ENCODE peak calls at places on chromosome 19, in seven cellular contexts. One of them, this sample, is unnamed.

GRCh38 chr19:16154557-16154956 is 11.1 kb downstream of the HSH2D start:
- DNase-seq in GM12878: no peak
- DNase-seq in CD4-positive, alpha-beta T cell: no peak
- DNase-seq in heart left ventricle: no peak
- DNase-seq in ascending aorta: no peak
- DNase-seq in fibroblast of the aortic adventitia: no peak
- DNase-seq in nephron progenitor cell: no peak
- DNase-seq in this sample: no peak

GRCh38 chr19:4987286-4987685 is 18.4 kb downstream of the KDM4B start:
- DNase-seq in GM12878: no peak
- DNase-seq in CD4-positive, alpha-beta T cell: no peak
- DNase-seq in heart left ventricle: no peak
- DNase-seq in ascending aorta: no peak
- DNase-seq in fibroblast of the aortic adventitia: peak; percentile 25
- DNase-seq in nephron progenitor cell: no peak
- DNase-seq in this sample: no peak

GRCh38 chr19:13181747-13182388 is 31.7 kb downstream of the IER2 start:
- DNase-seq in GM12878: no peak
- DNase-seq in CD4-positive, alpha-beta T cell: no peak
- DNase-seq in heart left ventricle: peak; percentile 85
- DNase-seq in ascending aorta: no peak
- DNase-seq in fibroblast of the aortic adventitia: peak; percentile 55
- DNase-seq in nephron progenitor cell: no peak
- DNase-seq in this sample: peak; percentile 50

GRCh38 chr19:48799358-48800300 is 11.2 kb downstream of the BCAT2 start:
- DNase-seq in GM12878: no peak
- DNase-seq in CD4-positive, alpha-beta T cell: no peak
- DNase-seq in heart left ventricle: no peak
- DNase-seq in ascending aorta: no peak
- DNase-seq in fibroblast of the aortic adventitia: no peak
- DNase-seq in nephron progenitor cell: no peak
- DNase-seq in this sample: no peak

GRCh38 chr19:44891016-44891882 is at the start of gene TOMM40:
- DNase-seq in GM12878: no peak
- DNase-seq in CD4-positive, alpha-beta T cell: peak; percentile 100
- DNase-seq in heart left ventricle: peak; percentile 100
- DNase-seq in ascending aorta: no peak
- DNase-seq in fibroblast of the aortic adventitia: no peak
- DNase-seq in nephron progenitor cell: peak; percentile 100
- DNase-seq in this sample: peak; percentile 100

GRCh38 chr19:46115396-46116109 is 8.9 kb downstream of the IGFL3 start:
- DNase-seq in GM12878: peak; percentile 31
- DNase-seq in CD4-positive, alpha-beta T cell: no peak
- DNase-seq in heart left ventricle: no peak
- DNase-seq in ascending aorta: no peak
- DNase-seq in fibroblast of the aortic adventitia: peak; percentile 61
- DNase-seq in nephron progenitor cell: no peak
- DNase-seq in this sample: peak; percentile 64

GRCh38 chr19:16921766-16922591 is 33.2 kb downstream of the F2RL3 start:
- DNase-seq in GM12878: no peak
- DNase-seq in CD4-positive, alpha-beta T cell: no peak
- DNase-seq in heart left ventricle: no peak
- DNase-seq in ascending aorta: no peak
- DNase-seq in fibroblast of the aortic adventitia: no peak
- DNase-seq in nephron progenitor cell: no peak
- DNase-seq in this sample: no peak

GRCh38 chr19:46616631-46617322 is 8.1 kb downstream of the PTGIR start:
- DNase-seq in GM12878: no peak
- DNase-seq in CD4-positive, alpha-beta T cell: no peak
- DNase-seq in heart left ventricle: peak; percentile 65
- DNase-seq in ascending aorta: no peak
- DNase-seq in fibroblast of the aortic adventitia: peak; percentile 59
- DNase-seq in nephron progenitor cell: peak; percentile 73
- DNase-seq in this sample: peak; percentile 60

GRCh38 chr19:49977846-49978245 is 16.9 kb upstream of the SIGLEC11 start:
- DNase-seq in GM12878: no peak
- DNase-seq in CD4-positive, alpha-beta T cell: no peak
- DNase-seq in heart left ventricle: no peak
- DNase-seq in ascending aorta: no peak
- DNase-seq in fibroblast of the aortic adventitia: no peak
- DNase-seq in nephron progenitor cell: no peak
- DNase-seq in this sample: no peak

GRCh38 chr19:15154002-15154612 is 46.7 kb downstream of the NOTCH3 start:
- DNase-seq in GM12878: no peak
- DNase-seq in CD4-positive, alpha-beta T cell: no peak
- DNase-seq in heart left ventricle: no peak
- DNase-seq in ascending aorta: no peak
- DNase-seq in fibroblast of the aortic adventitia: peak; percentile 59
- DNase-seq in nephron progenitor cell: peak; percentile 46
- DNase-seq in this sample: peak; percentile 33
- TF ChIP-seq CTCF in GM12878: peak; percentile 43
- TF ChIP-seq CTCF in CD4-positive, alpha-beta T cell: peak; percentile 47
- TF ChIP-seq CTCF in heart left ventricle: peak; percentile 44
- TF ChIP-seq CTCF in ascending aorta: peak; percentile 34
- TF ChIP-seq CTCF in fibroblast of the aortic adventitia: peak; percentile 64
- TF ChIP-seq CTCF in nephron progenitor cell: peak; percentile 44
- TF ChIP-seq CTCF in this sample: peak; percentile 75

DNA sequence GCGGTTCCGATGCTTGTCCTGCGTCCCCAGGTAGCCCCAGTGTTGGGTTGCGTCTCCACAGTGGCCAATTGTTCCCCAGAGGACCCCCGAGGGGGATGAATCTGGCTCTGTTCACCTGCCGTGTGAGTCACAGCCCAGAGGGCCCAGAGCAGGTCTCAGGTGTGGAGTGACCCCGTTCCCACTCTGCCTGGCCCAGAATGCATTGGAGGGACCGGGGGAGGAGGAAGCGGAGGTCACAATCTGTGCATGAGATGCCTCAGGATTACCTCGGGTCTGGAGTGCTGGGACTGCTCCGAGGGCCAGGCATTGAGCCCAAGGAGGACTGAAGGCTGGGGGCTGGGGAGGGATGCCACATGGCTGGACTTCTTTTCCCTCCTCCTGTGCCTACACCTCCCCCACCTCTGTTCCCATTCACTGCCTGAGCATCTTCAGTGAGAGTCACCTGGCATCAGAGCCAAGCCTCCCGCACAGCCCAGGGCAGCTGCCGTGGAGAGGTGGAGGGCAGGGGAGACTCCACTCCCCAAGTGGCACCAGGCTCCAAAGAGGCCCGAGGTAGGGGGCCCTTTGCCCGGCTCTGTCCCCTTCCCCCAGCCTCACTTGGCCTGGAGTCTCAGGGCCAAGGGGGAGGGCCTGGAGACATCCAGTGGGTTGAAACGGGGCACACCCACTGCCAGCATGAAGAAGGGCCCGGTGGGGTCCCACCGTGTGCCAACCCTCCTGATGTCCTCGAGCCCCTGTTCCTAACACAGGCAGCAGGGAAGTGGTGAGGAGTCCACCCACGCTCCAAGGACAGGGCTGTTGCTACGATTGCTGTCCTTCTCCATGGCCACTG is 81.1 kb downstream of the CHST8 start:
- DNase-seq in GM12878: no peak
- DNase-seq in CD4-positive, alpha-beta T cell: no peak
- DNase-seq in heart left ventricle: no peak
- DNase-seq in ascending aorta: no peak
- DNase-seq in fibroblast of the aortic adventitia: no peak
- DNase-seq in nephron progenitor cell: no peak
- DNase-seq in this sample: no peak
- TF ChIP-seq CTCF in GM12878: no peak
- TF ChIP-seq CTCF in CD4-positive, alpha-beta T cell: no peak
- TF ChIP-seq CTCF in heart left ventricle: no peak
- TF ChIP-seq CTCF in ascending aorta: no peak
- TF ChIP-seq CTCF in fibroblast of the aortic adventitia: no peak
- TF ChIP-seq CTCF in nephron progenitor cell: no peak
- TF ChIP-seq CTCF in this sample: no peak

DNA sequence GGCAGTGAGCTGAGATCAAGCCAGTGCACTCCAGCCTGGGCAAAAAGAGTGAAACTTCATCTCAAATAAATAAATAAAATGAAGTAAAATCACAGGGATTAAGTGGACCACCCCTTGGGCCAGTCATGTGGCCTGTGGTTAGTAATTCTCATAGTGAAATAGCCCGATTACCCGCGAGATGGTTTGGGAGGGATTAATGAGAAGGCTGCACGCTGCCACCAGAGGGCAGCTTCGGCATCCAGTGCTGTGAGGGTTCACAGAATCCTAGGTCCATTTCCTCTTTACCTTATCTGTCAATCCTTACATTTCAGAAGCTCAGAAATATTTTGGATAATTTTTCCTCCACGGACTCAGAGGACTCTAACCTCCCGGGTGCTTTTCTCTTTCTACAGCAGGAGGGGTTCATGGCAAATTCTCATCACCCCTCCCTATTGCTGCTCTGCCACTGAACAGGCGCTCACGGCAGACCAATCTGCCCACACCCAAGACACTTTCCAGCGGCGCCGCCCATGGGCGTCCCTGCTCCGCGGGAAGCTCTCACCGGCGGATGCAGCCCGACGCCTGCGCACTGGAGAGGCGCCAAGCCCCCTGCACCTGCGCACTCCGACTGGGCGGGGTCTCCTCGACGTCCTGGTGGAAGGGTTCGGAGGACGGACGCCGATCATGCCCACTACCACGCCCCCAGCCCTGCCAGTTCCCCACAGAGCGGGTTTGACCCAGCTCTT is 11.0 kb downstream of the ZNF835 start:
- DNase-seq in GM12878: no peak
- DNase-seq in CD4-positive, alpha-beta T cell: no peak
- DNase-seq in heart left ventricle: peak; percentile 17
- DNase-seq in ascending aorta: no peak
- DNase-seq in fibroblast of the aortic adventitia: no peak
- DNase-seq in nephron progenitor cell: no peak
- DNase-seq in this sample: no peak
- TF ChIP-seq CTCF in GM12878: no peak
- TF ChIP-seq CTCF in CD4-positive, alpha-beta T cell: no peak
- TF ChIP-seq CTCF in heart left ventricle: peak; percentile 62
- TF ChIP-seq CTCF in ascending aorta: no peak
- TF ChIP-seq CTCF in fibroblast of the aortic adventitia: no peak
- TF ChIP-seq CTCF in nephron progenitor cell: no peak
- TF ChIP-seq CTCF in this sample: no peak

DNA sequence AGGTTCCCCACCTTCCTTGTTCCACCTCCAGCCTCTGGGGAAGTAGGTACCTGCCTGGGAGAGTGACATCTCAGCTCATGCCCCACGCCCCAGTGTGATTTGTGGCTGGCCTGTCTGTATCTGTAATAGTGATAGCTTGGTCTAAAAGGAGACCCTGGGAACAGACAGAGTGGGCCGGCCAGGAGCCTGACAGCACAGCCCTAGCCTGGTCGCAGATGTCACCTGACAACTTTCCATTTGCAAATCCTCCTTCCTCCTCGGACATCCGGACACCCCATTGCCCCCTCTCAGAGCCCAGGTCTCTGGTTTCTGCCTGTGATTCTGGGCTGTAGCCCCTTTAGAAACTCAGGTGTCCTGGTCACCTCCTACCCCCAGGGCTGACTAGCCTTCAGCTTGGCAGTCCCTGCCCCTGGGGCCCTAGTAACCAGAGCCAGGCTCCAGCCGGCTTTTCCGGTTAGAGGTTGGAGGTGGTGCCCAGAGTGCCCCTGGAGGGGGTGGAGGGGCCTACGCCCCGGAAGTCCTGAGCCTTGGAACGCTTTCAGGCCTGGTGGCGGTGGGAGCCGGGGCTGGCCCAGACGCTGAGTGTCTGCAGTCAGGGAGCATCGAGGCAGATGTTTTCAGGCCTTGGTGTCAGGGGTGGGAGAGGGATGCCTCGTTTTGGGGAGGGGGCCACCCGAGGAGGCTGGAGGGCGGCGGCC is 6.5 kb downstream of the LRRC8E start:
- DNase-seq in GM12878: no peak
- DNase-seq in CD4-positive, alpha-beta T cell: no peak
- DNase-seq in heart left ventricle: no peak
- DNase-seq in ascending aorta: no peak
- DNase-seq in fibroblast of the aortic adventitia: no peak
- DNase-seq in nephron progenitor cell: no peak
- DNase-seq in this sample: no peak
- TF ChIP-seq CTCF in GM12878: no peak
- TF ChIP-seq CTCF in CD4-positive, alpha-beta T cell: no peak
- TF ChIP-seq CTCF in heart left ventricle: no peak
- TF ChIP-seq CTCF in ascending aorta: no peak
- TF ChIP-seq CTCF in fibroblast of the aortic adventitia: no peak
- TF ChIP-seq CTCF in nephron progenitor cell: no peak
- TF ChIP-seq CTCF in this sample: no peak

GRCh38 chr19:480016-480855 is 16.1 kb upstream of the MADCAM1 start:
- DNase-seq in GM12878: no peak
- DNase-seq in CD4-positive, alpha-beta T cell: no peak
- DNase-seq in heart left ventricle: peak; percentile 84
- DNase-seq in ascending aorta: no peak
- DNase-seq in fibroblast of the aortic adventitia: peak; percentile 43
- DNase-seq in nephron progenitor cell: peak; percentile 76
- DNase-seq in this sample: peak; percentile 11
- TF ChIP-seq CTCF in GM12878: no peak
- TF ChIP-seq CTCF in CD4-positive, alpha-beta T cell: no peak
- TF ChIP-seq CTCF in heart left ventricle: peak; percentile 88
- TF ChIP-seq CTCF in ascending aorta: peak; percentile 36
- TF ChIP-seq CTCF in fibroblast of the aortic adventitia: peak; percentile 53
- TF ChIP-seq CTCF in nephron progenitor cell: peak; percentile 38
- TF ChIP-seq CTCF in this sample: peak; percentile 67

GRCh38 chr19:40397568-40397906 is 7.6 kb upstream of the HIPK4 start:
- DNase-seq in GM12878: no peak
- DNase-seq in CD4-positive, alpha-beta T cell: no peak
- DNase-seq in heart left ventricle: no peak
- DNase-seq in ascending aorta: no peak
- DNase-seq in fibroblast of the aortic adventitia: no peak
- DNase-seq in nephron progenitor cell: no peak
- DNase-seq in this sample: no peak

GRCh38 chr19:40407714-40408600 is 5.2 kb downstream of the PRX start:
- DNase-seq in GM12878: no peak
- DNase-seq in CD4-positive, alpha-beta T cell: no peak
- DNase-seq in heart left ventricle: no peak
- DNase-seq in ascending aorta: no peak
- DNase-seq in fibroblast of the aortic adventitia: no peak
- DNase-seq in nephron progenitor cell: no peak
- DNase-seq in this sample: no peak

GRCh38 chr19:40400521-40400920 is 10.5 kb upstream of the HIPK4 start:
- DNase-seq in GM12878: no peak
- DNase-seq in CD4-positive, alpha-beta T cell: no peak
- DNase-seq in heart left ventricle: no peak
- DNase-seq in ascending aorta: no peak
- DNase-seq in fibroblast of the aortic adventitia: peak; percentile 48
- DNase-seq in nephron progenitor cell: no peak
- DNase-seq in this sample: no peak

GRCh38 chr19:40398417-40399056 is 8.6 kb upstream of the HIPK4 start:
- DNase-seq in GM12878: no peak
- DNase-seq in CD4-positive, alpha-beta T cell: peak; percentile 46
- DNase-seq in heart left ventricle: no peak
- DNase-seq in ascending aorta: no peak
- DNase-seq in fibroblast of the aortic adventitia: no peak
- DNase-seq in nephron progenitor cell: peak; percentile 56
- DNase-seq in this sample: no peak

DNA sequence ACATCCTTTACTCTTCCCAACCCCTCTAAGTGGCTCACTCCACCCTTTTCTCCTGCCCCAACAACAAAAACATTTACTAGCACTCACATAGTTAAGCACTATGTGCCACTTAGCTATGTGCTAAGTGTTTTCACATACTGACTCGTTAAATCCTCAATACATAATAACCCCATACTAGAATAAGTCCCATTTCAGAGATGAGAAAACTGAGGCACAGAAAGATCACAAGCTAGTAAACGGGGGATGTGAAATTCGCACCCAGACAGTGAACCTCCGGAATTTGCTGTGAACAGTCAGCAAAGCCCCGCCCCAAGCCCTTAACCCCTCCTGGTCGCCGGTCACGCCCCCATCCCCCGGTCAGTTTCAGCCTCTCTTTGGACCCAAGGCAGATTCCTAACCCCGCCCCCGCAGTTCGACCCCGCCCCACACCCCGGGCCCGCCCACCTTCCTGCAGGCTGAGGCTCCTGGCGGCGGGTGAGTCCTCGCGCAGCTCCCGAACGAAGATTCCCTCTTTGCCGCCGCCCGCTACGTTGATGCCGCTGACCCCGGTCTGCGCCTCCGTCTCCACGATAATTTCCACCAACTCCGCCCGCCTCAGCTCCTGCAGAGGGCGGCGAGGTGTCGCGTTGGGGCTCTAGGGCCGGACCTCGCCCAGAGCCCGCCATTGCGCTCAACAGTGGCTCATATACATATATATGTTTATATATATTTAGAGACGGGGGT is 9.8 kb downstream of the PRX start:
- DNase-seq in GM12878: peak; percentile 69
- DNase-seq in CD4-positive, alpha-beta T cell: peak; percentile 60
- DNase-seq in heart left ventricle: peak; percentile 92
- DNase-seq in ascending aorta: peak; percentile 63
- DNase-seq in fibroblast of the aortic adventitia: peak; percentile 82
- DNase-seq in nephron progenitor cell: peak; percentile 98
- DNase-seq in this sample: peak; percentile 78
- TF ChIP-seq CTCF in GM12878: no peak
- TF ChIP-seq CTCF in CD4-positive, alpha-beta T cell: no peak
- TF ChIP-seq CTCF in heart left ventricle: peak; percentile 28
- TF ChIP-seq CTCF in ascending aorta: no peak
- TF ChIP-seq CTCF in fibroblast of the aortic adventitia: no peak
- TF ChIP-seq CTCF in nephron progenitor cell: no peak
- TF ChIP-seq CTCF in this sample: peak; percentile 19

This sample was measured in HFFc6.